ENCODE peak calls at places on chromosomes 13 and 19, in eight cellular contexts. W is A549, T is fibroblast of mammary gland, Q is AG09319, L is body of pancreas, O is NB4, M is HFF-Myc, B is AG04450. Z is an unnamed sample.

GRCh38 chr19:12163841-12164240 is 945 bp downstream of the ZNF136 start:
- DNase-seq in M (no peak), W (no peak), O (peak; percentile 18), Q (no peak), L (no peak), B (no peak), T (peak; percentile 51), Z (no peak)

GRCh38 chr19:28977826-28978225 is 235.1 kb downstream of the UQCRFS1 start:
- DNase-seq in L (no peak), T (no peak), W (no peak), M (no peak), O (no peak), Q (no peak), B (no peak), Z (no peak)

GRCh38 chr19:48745208-48745995 is 1.3 kb downstream of the IZUMO1 start:
- DNase-seq in B (no peak), L (peak; percentile 84), W (peak; percentile 86), O (peak; percentile 89), T (peak; percentile 64), Q (no peak), M (no peak), Z (no peak)

GRCh38 chr19:3057275-3057714 is 5.0 kb downstream of the TLE5 start:
- DNase-seq in Q (no peak), L (peak; percentile 96), W (peak; percentile 37), M (no peak), B (no peak), O (no peak), T (peak; percentile 69), Z (no peak)

GRCh38 chr13:81001828-81002385 is 661.0 kb upstream of the SPRY2 start:
- DNase-seq in W (no peak), Q (no peak), M (no peak), L (no peak), T (no peak), B (no peak), O (no peak), Z (no peak)

GRCh38 chr19:13778398-13778797 is 4.1 kb downstream of the C19orf53 start:
- DNase-seq in L (no peak), W (no peak), Q (no peak), O (no peak), T (no peak), M (no peak), B (no peak), Z (no peak)

GRCh38 chr19:40177286-40178070 is 13.7 kb upstream of the MAP3K10 start:
- DNase-seq in Q (no peak), W (no peak), L (no peak), M (no peak), B (no peak), O (no peak), T (no peak), Z (no peak)

GRCh38 chr13:31044658-31045620 is 112.5 kb downstream of the TEX26 start:
- DNase-seq in T (no peak), M (no peak), W (no peak), O (no peak), Q (no peak), B (no peak), L (no peak), Z (no peak)

GRCh38 chr13:110373617-110374016 is 66.5 kb downstream of the COL4A2 start:
- DNase-seq in T (no peak), L (no peak), W (no peak), O (no peak), M (no peak), Q (no peak), B (no peak), Z (no peak)

GRCh38 chr19:1315470-1316166 is 29.9 kb downstream of the EFNA2 start:
- DNase-seq in O (peak; percentile 49), T (peak; percentile 34), W (peak; percentile 58), Q (no peak), B (no peak), M (no peak), L (peak; percentile 33), Z (no peak)
- TF ChIP-seq CTCF in O (no peak), T (no peak), W (peak; percentile 66), Q (peak; percentile 39), B (peak; percentile 59), M (peak; percentile 54), L (peak; percentile 63), Z (peak; percentile 69)

GRCh38 chr19:33333615-33334014 is 31.3 kb upstream of the CEBPA start:
- DNase-seq in O (no peak), L (no peak), B (no peak), T (no peak), M (no peak), Q (no peak), W (no peak), Z (no peak)
- TF ChIP-seq CTCF in O (no peak), L (no peak), B (no peak), T (no peak), M (no peak), Q (no peak), W (no peak), Z (no peak)

GRCh38 chr19:10389863-10390262 is 9.5 kb upstream of the TYK2 start:
- DNase-seq in Q (no peak), O (peak; percentile 76), M (no peak), L (no peak), T (no peak), W (no peak), B (no peak), Z (no peak)
- TF ChIP-seq CTCF in Q (no peak), O (peak; percentile 70), M (peak; percentile 22), L (no peak), T (peak; percentile 19), W (no peak), B (peak; percentile 27), Z (no peak)

DNA sequence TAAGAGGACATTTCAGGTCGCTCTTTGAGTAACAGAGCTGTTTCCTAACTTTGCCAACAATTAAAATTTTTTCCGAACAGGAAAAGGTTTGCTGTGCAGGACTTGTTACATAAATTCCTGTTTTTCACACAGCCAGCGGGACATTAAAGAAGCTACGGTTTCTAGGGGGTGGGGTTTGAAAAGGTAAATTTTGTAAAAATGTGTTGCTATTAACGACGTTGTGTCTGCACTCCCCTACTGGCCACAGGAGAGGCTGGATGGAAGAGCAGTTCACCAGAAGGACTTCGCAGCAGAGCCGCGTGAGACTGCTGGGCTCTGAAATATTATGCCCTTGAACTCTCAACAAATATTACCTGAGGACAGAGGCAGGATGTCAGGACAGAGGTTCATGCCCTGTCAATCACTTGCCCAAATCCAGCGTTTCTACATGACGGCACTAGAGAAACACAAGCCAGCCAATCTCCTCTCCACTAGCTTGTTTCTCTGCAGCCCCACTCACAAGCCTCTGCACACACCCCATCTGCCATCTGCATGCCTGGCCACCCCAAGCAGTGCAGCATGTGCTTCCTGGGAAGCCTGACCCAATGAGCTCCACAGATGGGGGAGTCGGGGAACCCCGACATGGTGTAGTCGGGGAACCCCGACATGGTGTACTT is 102.0 kb downstream of the FOXO1 start:
- DNase-seq in L (no peak), T (no peak), M (no peak), Q (no peak), O (peak; percentile 25), W (no peak), B (no peak), Z (no peak)
- TF ChIP-seq CTCF in L (peak; percentile 26), T (no peak), M (no peak), Q (no peak), O (no peak), W (no peak), B (no peak), Z (peak; percentile 38)

GRCh38 chr19:57651654-57651996 is 17.1 kb upstream of the ZSCAN4 start:
- DNase-seq in W (no peak), L (no peak), T (no peak), Q (no peak), O (no peak), B (no peak), M (no peak), Z (no peak)
- TF ChIP-seq CTCF in W (no peak), L (no peak), T (no peak), Q (no peak), O (no peak), B (peak; percentile 12), M (peak; percentile 5), Z (no peak)

GRCh38 chr13:101545521-101545920 is 93.0 kb downstream of the ITGBL1 start:
- DNase-seq in W (no peak), B (no peak), M (no peak), T (no peak), L (no peak), O (no peak), Q (no peak), Z (no peak)
- TF ChIP-seq CTCF in W (no peak), B (no peak), M (no peak), T (peak; percentile 30), L (no peak), O (no peak), Q (no peak), Z (no peak)